ENCODE peak calls at places on chromosome 3, in eight cellular contexts. U is A172; M is activated T-cell treated with anti-CD3 and anti-CD28 coated beads for 24 hours; S is stimulated activated CD8-positive, alpha-beta memory T cell treated with anti-CD3 and anti-CD28 coated beads, Interleukin-2, amount 100 ng/mL, for 48 hours; F is ovary; J is EL; B is WERI-Rb-1; L is NCI-H1092. C is an unnamed sample.

GRCh38 chr3:58237940-58238681 is 519 bp downstream of the ABHD6 start:
- DNase-seq in M (peak), F (peak), U (peak), L (no peak), J (peak), S (peak), B (peak), C (peak)

GRCh38 chr3:108818404-108818803 is 4.2 kb upstream of the TRAT1 start:
- DNase-seq in J (peak), S (peak), L (no peak), U (peak), M (peak), F (no peak), B (peak), C (no peak)

GRCh38 chr3:119965692-119966091 is 128.6 kb downstream of the GSK3B start:
- DNase-seq in L (no peak), F (no peak), M (no peak), B (no peak), U (no peak), J (no peak), S (no peak), C (no peak)

GRCh38 chr3:84125760-84126159 is 833.0 kb upstream of the CADM2 start:
- DNase-seq in U (peak), S (no peak), J (no peak), L (no peak), B (no peak), M (no peak), F (no peak), C (no peak)

GRCh38 chr3:177833392-177833791 is 636.1 kb upstream of the TBL1XR1 start:
- DNase-seq in L (peak), J (no peak), B (no peak), S (no peak), F (no peak), U (no peak), M (no peak), C (no peak)

GRCh38 chr3:28791713-28792255 is 443.2 kb upstream of the AZI2 start:
- DNase-seq in L (no peak), B (no peak), J (peak), U (no peak), S (no peak), F (no peak), M (no peak), C (no peak)

GRCh38 chr3:37571269-37571668 is 290.4 kb upstream of the CTDSPL start:
- DNase-seq in J (no peak), M (no peak), L (no peak), F (no peak), B (peak), S (no peak), U (no peak), C (no peak)

GRCh38 chr3:125072310-125072709 is 16.5 kb upstream of the HEG1 start:
- DNase-seq in M (no peak), F (no peak), L (no peak), U (no peak), J (peak), S (no peak), B (no peak), C (no peak)

GRCh38 chr3:196431193-196432136 is 762 bp downstream of the UBXN7 start:
- DNase-seq in S (no peak), M (peak), U (peak), B (no peak), J (peak), F (peak), L (peak), C (peak)

GRCh38 chr3:46695962-46696922 is 2.8 kb upstream of the ALS2CL start:
- DNase-seq in J (peak), F (peak), L (no peak), M (no peak), U (no peak), S (no peak), B (no peak), C (peak)

GRCh38 chr3:62414786-62415185 is 41.4 kb upstream of the FEZF2 start:
- DNase-seq in L (no peak), M (no peak), B (no peak), S (no peak), J (no peak), U (no peak), F (no peak), C (no peak)

GRCh38 chr3:193902557-193903256 is 233.2 kb upstream of the HES1 start:
- DNase-seq in S (no peak), M (no peak), U (no peak), L (peak), F (no peak), B (no peak), J (no peak), C (no peak)

GRCh38 chr3:71859128-71859519 is 74.2 kb upstream of the PROK2 start:
- DNase-seq in F (no peak), S (no peak), B (no peak), M (no peak), L (no peak), U (peak), J (peak), C (no peak)

GRCh38 chr3:46693897-46694235 is 387 bp upstream of the ALS2CL start:
- DNase-seq in B (no peak), L (no peak), U (no peak), M (no peak), J (no peak), F (no peak), S (peak), C (peak)

C was measured in left cardiac atrium.